ENCODE peak calls at places on chromosome 21, in seven cellular contexts. G is CD8-positive, alpha-beta T cell; D is left ventricle myocardium inferior; P is AG04449; K is cardiac muscle cell; L is GM12865; E is B cell. C is an unnamed sample.

GRCh38 chr21:15121655-15122120 is 56.9 kb upstream of the NRIP1 start:
- DNase-seq in G (no peak), D (peak; percentile 31), P (no peak), K (peak; percentile 60), L (no peak), E (no peak), C (no peak)

GRCh38 chr21:16070207-16070651 is 340.4 kb downstream of the USP25 start:
- DNase-seq in G (no peak), D (no peak), P (no peak), K (no peak), L (no peak), E (no peak), C (no peak)

GRCh38 chr21:26849428-26850115 is 4.4 kb upstream of the ADAMTS1 start:
- DNase-seq in G (no peak), D (no peak), P (no peak), K (peak; percentile 82), L (peak; percentile 39), E (no peak), C (no peak)

GRCh38 chr21:32073190-32073589 is 200.4 kb downstream of the HUNK start:
- DNase-seq in G (no peak), D (no peak), P (no peak), K (no peak), L (no peak), E (no peak), C (no peak)

GRCh38 chr21:27275294-27275927 is 308.5 kb upstream of the ADAMTS5 start:
- DNase-seq in G (no peak), D (no peak), P (peak; percentile 52), K (peak; percentile 78), L (no peak), E (no peak), C (peak; percentile 73)

GRCh38 chr21:21196087-21196486 is 197.9 kb downstream of the NCAM2 start:
- DNase-seq in G (no peak), D (no peak), P (no peak), K (peak; percentile 30), L (no peak), E (no peak), C (no peak)

GRCh38 chr21:37592496-37592895 is 225.9 kb downstream of the DYRK1A start:
- DNase-seq in G (no peak), D (no peak), P (no peak), K (no peak), L (no peak), E (no peak), C (no peak)

GRCh38 chr21:18991846-18992245 is 588.3 kb upstream of the TMPRSS15 start:
- DNase-seq in G (no peak), D (no peak), P (no peak), K (no peak), L (no peak), E (no peak), C (no peak)

GRCh38 chr21:32653326-32653901 is 41.2 kb upstream of the CFAP298 start:
- DNase-seq in G (peak; percentile 26), D (no peak), P (no peak), K (peak; percentile 44), L (peak; percentile 49), E (peak; percentile 59), C (no peak)

GRCh38 chr21:9763306-9763705 is 758.1 kb upstream of the TPTE start:
- DNase-seq in G (no peak), D (no peak), P (no peak), K (no peak), L (no peak), E (no peak), C (no peak)

GRCh38 chr21:15022608-15023261 is 42.1 kb downstream of the NRIP1 start:
- DNase-seq in G (no peak), D (no peak), P (no peak), K (no peak), L (no peak), E (no peak), C (no peak)

GRCh38 chr21:21463456-21463855 is 465.2 kb downstream of the NCAM2 start:
- DNase-seq in G (no peak), D (no peak), P (no peak), K (peak; percentile 14), L (no peak), E (no peak), C (no peak)

GRCh38 chr21:21415741-21416140 is 417.5 kb downstream of the NCAM2 start:
- DNase-seq in G (no peak), D (no peak), P (no peak), K (peak; percentile 78), L (no peak), E (no peak), C (no peak)

GRCh38 chr21:32955307-32955937 is 70.3 kb upstream of the OLIG2 start:
- DNase-seq in G (no peak), D (no peak), P (no peak), K (no peak), L (no peak), E (no peak), C (no peak)

GRCh38 chr21:33668180-33668579 is 25.9 kb downstream of the ITSN1 start:
- DNase-seq in G (no peak), D (no peak), P (no peak), K (peak; percentile 61), L (no peak), E (no peak), C (no peak)

GRCh38 chr21:31872072-31872451 is 758 bp upstream of the HUNK start:
- DNase-seq in G (no peak), D (no peak), P (no peak), K (no peak), L (no peak), E (no peak), C (no peak)

GRCh38 chr21:25934771-25935224 is 200.0 kb downstream of the GABPA start:
- DNase-seq in G (no peak), D (peak; percentile 60), P (peak; percentile 63), K (peak; percentile 92), L (peak; percentile 69), E (no peak), C (peak; percentile 83)

GRCh38 chr21:26811031-26811430 is 34.2 kb downstream of the ADAMTS1 start:
- DNase-seq in G (no peak), D (no peak), P (no peak), K (peak; percentile 32), L (no peak), E (no peak), C (no peak)

GRCh38 chr21:37074546-37074945 is 1.5 kb downstream of the TTC3 start:
- DNase-seq in G (no peak), D (no peak), P (no peak), K (no peak), L (no peak), E (no peak), C (no peak)

GRCh38 chr21:26659181-26659580 is 86.1 kb upstream of the CYYR1 start:
- DNase-seq in G (no peak), D (no peak), P (no peak), K (no peak), L (peak; percentile 1), E (no peak), C (no peak)

GRCh38 chr21:15298306-15298705 is 233.5 kb upstream of the NRIP1 start:
- DNase-seq in G (no peak), D (no peak), P (no peak), K (no peak), L (no peak), E (no peak), C (no peak)

GRCh38 chr21:36450511-36450910 is 29.4 kb downstream of the CLDN14 start:
- DNase-seq in G (no peak), D (no peak), P (peak; percentile 10), K (peak; percentile 32), L (no peak), E (no peak), C (no peak)

GRCh38 chr21:20329636-20330035 is 668.6 kb upstream of the NCAM2 start:
- DNase-seq in G (no peak), D (no peak), P (no peak), K (no peak), L (no peak), E (no peak), C (no peak)

GRCh38 chr21:37683396-37684114 is 232.7 kb downstream of the KCNJ6 start:
- DNase-seq in G (no peak), D (no peak), P (no peak), K (no peak), L (no peak), E (no peak), C (no peak)

GRCh38 chr21:37710555-37711293 is 205.5 kb downstream of the KCNJ6 start:
- DNase-seq in G (no peak), D (no peak), P (no peak), K (peak; percentile 7), L (no peak), E (no peak), C (no peak)

GRCh38 chr21:45695086-45695485 is 51.6 kb downstream of the PCBP3 start:
- DNase-seq in G (no peak), D (no peak), P (no peak), K (no peak), L (no peak), E (no peak), C (no peak)
- TF ChIP-seq CTCF in G (no peak), D (no peak), P (no peak), K (peak; percentile 12), L (no peak), E (no peak), C (no peak)

GRCh38 chr21:45617021-45617930 is 26.2 kb upstream of the PCBP3 start:
- DNase-seq in G (no peak), D (no peak), P (no peak), K (no peak), L (no peak), E (no peak), C (no peak)
- TF ChIP-seq CTCF in G (no peak), D (no peak), P (peak; percentile 4), K (no peak), L (no peak), E (no peak), C (no peak)

DNA sequence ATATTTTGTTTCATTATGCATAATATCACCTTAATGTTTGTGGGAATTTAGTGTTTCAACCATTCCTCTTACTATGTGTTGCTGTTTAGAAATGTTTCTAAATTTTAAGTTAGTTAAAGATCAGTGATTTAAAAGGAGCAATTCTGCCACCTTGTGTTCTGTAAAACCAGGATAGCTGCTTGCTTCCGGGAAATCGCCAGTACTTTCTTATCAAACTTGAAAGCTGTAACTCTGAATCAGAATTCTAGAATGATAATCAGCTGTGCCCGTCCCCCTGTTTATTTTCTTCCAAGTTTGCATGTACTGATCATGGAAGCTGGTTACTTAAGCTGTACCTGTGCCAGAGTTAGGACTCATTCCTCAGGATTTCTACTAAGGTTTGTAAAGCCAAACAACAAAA is 656.4 kb downstream of the LTN1 start:
- DNase-seq in G (no peak), D (no peak), P (peak; percentile 76), K (peak; percentile 92), L (peak; percentile 24), E (no peak), C (peak; percentile 89)
- TF ChIP-seq CTCF in G (no peak), D (peak; percentile 69), P (no peak), K (peak; percentile 62), L (no peak), E (no peak), C (peak; percentile 53)

DNA sequence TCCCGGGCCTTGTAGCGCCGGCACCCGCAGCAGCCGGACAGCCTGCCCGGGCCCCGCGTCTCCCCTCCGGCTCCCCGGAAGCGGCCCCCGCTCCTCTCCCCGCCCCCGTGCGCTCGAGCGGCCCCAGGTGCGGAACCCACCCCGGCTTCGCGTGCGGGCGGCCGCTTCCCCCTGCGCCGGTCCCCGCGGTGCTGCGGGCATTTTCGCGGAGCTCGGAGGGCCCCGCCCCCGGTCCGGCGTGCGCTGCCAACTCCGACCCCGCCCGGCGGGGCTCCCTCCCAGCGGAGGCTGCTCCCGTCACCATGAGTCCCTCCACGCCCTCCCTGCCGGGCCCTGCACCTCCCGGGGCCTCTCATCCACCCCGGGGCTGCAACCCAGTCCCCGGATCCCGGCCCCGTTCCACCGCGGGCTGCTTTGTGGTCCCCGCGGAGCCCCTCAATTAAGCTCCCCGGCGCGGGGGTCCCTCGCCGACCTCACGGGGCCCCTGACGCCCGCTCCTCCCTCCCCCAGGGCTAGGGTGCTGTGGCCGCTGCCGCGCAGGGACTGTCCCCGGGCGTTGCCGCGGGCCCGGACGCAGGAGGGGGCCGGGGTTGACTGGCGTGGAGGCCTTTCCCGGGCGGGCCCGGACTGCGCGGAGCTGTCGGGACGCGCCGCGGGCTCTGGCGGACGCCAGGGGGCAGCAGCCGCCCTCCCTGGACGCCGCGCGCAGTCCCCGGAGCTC is 159.4 kb downstream of the RUNX1 start:
- DNase-seq in G (peak; percentile 67), D (peak; percentile 73), P (no peak), K (peak; percentile 88), L (peak; percentile 85), E (peak; percentile 95), C (no peak)
- TF ChIP-seq CTCF in G (peak; percentile 79), D (peak; percentile 81), P (peak; percentile 72), K (peak; percentile 54), L (peak; percentile 79), E (peak; percentile 89), C (peak; percentile 41)